ENCODE peak calls at places on chromosomes 5 and 9, in ten cellular contexts. One of them, this sample, is unnamed.

GRCh38 chr5:137751869-137752491 is 2.2 kb downstream of the HNRNPA0 start:
- DNase-seq in cardiac fibroblast: peak; percentile 89
- DNase-seq in epithelial cell of proximal tubule: no peak
- DNase-seq in foreskin fibroblast: peak; percentile 82
- DNase-seq in fibroblast of the aortic adventitia: peak; percentile 91
- DNase-seq in Panc1: peak; percentile 57
- DNase-seq in dorsolateral prefrontal cortex: no peak
- DNase-seq in AG09309: peak; percentile 57
- DNase-seq in bronchial epithelial cell: peak; percentile 79
- DNase-seq in NB4: peak; percentile 73
- DNase-seq in this sample: peak; percentile 37

GRCh38 chr5:7053528-7054209 is 340.4 kb downstream of the TENT4A start:
- DNase-seq in cardiac fibroblast: no peak
- DNase-seq in dorsolateral prefrontal cortex: no peak
- DNase-seq in foreskin fibroblast: no peak
- DNase-seq in bronchial epithelial cell: no peak
- DNase-seq in epithelial cell of proximal tubule: no peak
- DNase-seq in NB4: no peak
- DNase-seq in Panc1: no peak
- DNase-seq in AG09309: no peak
- DNase-seq in fibroblast of the aortic adventitia: no peak
- DNase-seq in this sample: no peak

GRCh38 chr5:80223561-80223960 is 32.3 kb downstream of the SERINC5 start:
- DNase-seq in epithelial cell of proximal tubule: no peak
- DNase-seq in NB4: no peak
- DNase-seq in dorsolateral prefrontal cortex: no peak
- DNase-seq in cardiac fibroblast: no peak
- DNase-seq in bronchial epithelial cell: no peak
- DNase-seq in fibroblast of the aortic adventitia: no peak
- DNase-seq in foreskin fibroblast: no peak
- DNase-seq in AG09309: no peak
- DNase-seq in Panc1: no peak
- DNase-seq in this sample: no peak

GRCh38 chr5:132476853-132477729 is 13.5 kb downstream of the IRF1 start:
- DNase-seq in dorsolateral prefrontal cortex: no peak
- DNase-seq in Panc1: no peak
- DNase-seq in bronchial epithelial cell: no peak
- DNase-seq in epithelial cell of proximal tubule: no peak
- DNase-seq in NB4: no peak
- DNase-seq in cardiac fibroblast: no peak
- DNase-seq in foreskin fibroblast: no peak
- DNase-seq in AG09309: no peak
- DNase-seq in fibroblast of the aortic adventitia: no peak
- DNase-seq in this sample: no peak

GRCh38 chr5:72042097-72042496 is 65.2 kb upstream of the MAP1B start:
- DNase-seq in cardiac fibroblast: no peak
- DNase-seq in fibroblast of the aortic adventitia: no peak
- DNase-seq in bronchial epithelial cell: no peak
- DNase-seq in foreskin fibroblast: no peak
- DNase-seq in epithelial cell of proximal tubule: no peak
- DNase-seq in Panc1: no peak
- DNase-seq in NB4: no peak
- DNase-seq in AG09309: no peak
- DNase-seq in dorsolateral prefrontal cortex: no peak
- DNase-seq in this sample: no peak

GRCh38 chr9:130018260-130018659 is 24.7 kb downstream of the FNBP1 start:
- DNase-seq in AG09309: no peak
- DNase-seq in bronchial epithelial cell: no peak
- DNase-seq in foreskin fibroblast: peak; percentile 48
- DNase-seq in NB4: no peak
- DNase-seq in epithelial cell of proximal tubule: no peak
- DNase-seq in cardiac fibroblast: peak; percentile 20
- DNase-seq in fibroblast of the aortic adventitia: no peak
- DNase-seq in dorsolateral prefrontal cortex: no peak
- DNase-seq in Panc1: no peak
- DNase-seq in this sample: no peak

GRCh38 chr9:134302130-134302817 is 24.0 kb upstream of the RXRA start:
- DNase-seq in epithelial cell of proximal tubule: no peak
- DNase-seq in foreskin fibroblast: no peak
- DNase-seq in NB4: no peak
- DNase-seq in dorsolateral prefrontal cortex: no peak
- DNase-seq in bronchial epithelial cell: no peak
- DNase-seq in cardiac fibroblast: no peak
- DNase-seq in fibroblast of the aortic adventitia: no peak
- DNase-seq in AG09309: no peak
- DNase-seq in Panc1: no peak
- DNase-seq in this sample: no peak

GRCh38 chr5:40549611-40550010 is 130.1 kb upstream of the PTGER4 start:
- DNase-seq in Panc1: no peak
- DNase-seq in AG09309: no peak
- DNase-seq in cardiac fibroblast: peak; percentile 59
- DNase-seq in bronchial epithelial cell: peak; percentile 57
- DNase-seq in fibroblast of the aortic adventitia: no peak
- DNase-seq in NB4: no peak
- DNase-seq in dorsolateral prefrontal cortex: no peak
- DNase-seq in epithelial cell of proximal tubule: no peak
- DNase-seq in foreskin fibroblast: no peak
- DNase-seq in this sample: no peak

GRCh38 chr5:43117092-43117491 is 3.6 kb upstream of the ZNF131 start:
- DNase-seq in epithelial cell of proximal tubule: no peak
- DNase-seq in NB4: no peak
- DNase-seq in cardiac fibroblast: no peak
- DNase-seq in Panc1: no peak
- DNase-seq in dorsolateral prefrontal cortex: no peak
- DNase-seq in foreskin fibroblast: no peak
- DNase-seq in fibroblast of the aortic adventitia: no peak
- DNase-seq in AG09309: no peak
- DNase-seq in bronchial epithelial cell: no peak
- DNase-seq in this sample: no peak

GRCh38 chr9:122226758-122227575 is 1.8 kb downstream of the LHX6 start:
- DNase-seq in cardiac fibroblast: no peak
- DNase-seq in foreskin fibroblast: peak; percentile 18
- DNase-seq in NB4: no peak
- DNase-seq in bronchial epithelial cell: no peak
- DNase-seq in dorsolateral prefrontal cortex: no peak
- DNase-seq in AG09309: no peak
- DNase-seq in Panc1: no peak
- DNase-seq in fibroblast of the aortic adventitia: no peak
- DNase-seq in epithelial cell of proximal tubule: no peak
- DNase-seq in this sample: no peak
- H3K4me3 ChIP-seq in cardiac fibroblast: no peak overlapping the region
- H3K4me3 ChIP-seq in foreskin fibroblast: no peak overlapping the region
- H3K4me3 ChIP-seq in NB4: no peak overlapping the region
- H3K4me3 ChIP-seq in bronchial epithelial cell: no peak overlapping the region
- H3K4me3 ChIP-seq in dorsolateral prefrontal cortex: peak overlapping the region; percentile 32
- H3K4me3 ChIP-seq in AG09309: no peak overlapping the region
- H3K4me3 ChIP-seq in Panc1: no peak overlapping the region
- H3K4me3 ChIP-seq in fibroblast of the aortic adventitia: no peak overlapping the region
- H3K4me3 ChIP-seq in epithelial cell of proximal tubule: no peak overlapping the region
- H3K4me3 ChIP-seq in this sample: no peak overlapping the region

DNA sequence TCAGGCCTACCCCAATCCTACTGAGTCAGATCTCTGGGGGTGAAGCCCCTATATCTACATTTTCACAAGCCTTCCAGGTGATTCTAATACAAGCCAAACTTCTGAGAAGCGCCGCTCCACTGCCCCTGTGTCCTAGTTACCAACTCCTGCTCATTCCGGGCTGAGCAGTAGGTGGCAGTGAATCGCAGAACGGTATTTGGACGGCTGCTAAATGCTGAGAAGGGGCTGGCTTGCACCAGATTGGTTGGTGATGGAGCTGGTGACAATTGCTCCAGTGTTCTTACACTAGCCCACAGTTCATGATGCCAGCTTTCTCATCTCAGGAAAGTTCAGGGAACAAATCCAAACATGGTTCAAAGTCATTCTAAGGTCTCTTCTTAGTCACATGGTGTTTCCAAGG is 31.1 kb upstream of the FGF1 start:
- DNase-seq in cardiac fibroblast: peak; percentile 62
- DNase-seq in AG09309: no peak
- DNase-seq in Panc1: no peak
- DNase-seq in dorsolateral prefrontal cortex: peak; percentile 43
- DNase-seq in foreskin fibroblast: peak; percentile 67
- DNase-seq in NB4: peak; percentile 68
- DNase-seq in epithelial cell of proximal tubule: no peak
- DNase-seq in bronchial epithelial cell: peak; percentile 49
- DNase-seq in fibroblast of the aortic adventitia: peak; percentile 56
- DNase-seq in this sample: no peak
- TF ChIP-seq CTCF in cardiac fibroblast: peak; percentile 61
- TF ChIP-seq CTCF in AG09309: peak; percentile 76
- TF ChIP-seq CTCF in Panc1: no peak
- TF ChIP-seq CTCF in dorsolateral prefrontal cortex: peak; percentile 60
- TF ChIP-seq CTCF in foreskin fibroblast: peak; percentile 59
- TF ChIP-seq CTCF in NB4: peak; percentile 69
- TF ChIP-seq CTCF in epithelial cell of proximal tubule: peak; percentile 71
- TF ChIP-seq CTCF in bronchial epithelial cell: peak; percentile 67
- TF ChIP-seq CTCF in fibroblast of the aortic adventitia: peak; percentile 71
- TF ChIP-seq CTCF in this sample: peak; percentile 74

DNA sequence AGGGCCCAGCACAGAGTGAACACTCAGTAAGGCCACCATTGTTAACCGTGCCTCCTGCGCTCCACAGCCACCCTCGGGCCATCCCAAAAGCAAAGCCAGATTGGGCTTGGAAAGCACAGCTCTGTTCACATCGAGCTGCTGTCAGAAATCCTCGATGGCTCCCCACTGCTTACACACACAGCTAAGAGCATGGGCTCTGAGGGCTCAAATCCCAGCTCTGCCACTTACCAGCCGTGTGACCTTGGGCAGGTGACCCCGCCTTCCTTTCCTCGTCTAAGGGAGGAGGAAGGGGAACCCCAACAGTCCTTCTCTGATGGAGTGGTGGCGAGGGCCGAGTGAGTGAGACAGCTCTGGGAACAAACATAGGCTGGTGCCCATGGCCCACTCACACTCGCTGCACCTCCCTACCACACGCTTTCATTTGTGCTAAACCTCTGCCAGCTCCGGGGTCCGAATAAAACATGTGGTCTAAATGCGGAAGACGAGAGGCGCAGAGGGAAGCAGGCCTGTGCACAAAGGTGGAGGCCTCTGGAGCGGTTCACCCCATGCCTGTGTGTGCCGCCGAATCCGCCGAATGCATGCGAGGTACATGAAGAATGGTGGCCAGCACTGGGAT is 139.3 kb downstream of the PAX5 start:
- DNase-seq in foreskin fibroblast: no peak
- DNase-seq in AG09309: no peak
- DNase-seq in bronchial epithelial cell: no peak
- DNase-seq in epithelial cell of proximal tubule: no peak
- DNase-seq in cardiac fibroblast: no peak
- DNase-seq in NB4: no peak
- DNase-seq in dorsolateral prefrontal cortex: no peak
- DNase-seq in Panc1: no peak
- DNase-seq in fibroblast of the aortic adventitia: no peak
- DNase-seq in this sample: no peak
- H3K4me3 ChIP-seq in foreskin fibroblast: no peak overlapping the region
- H3K4me3 ChIP-seq in AG09309: no peak overlapping the region
- H3K4me3 ChIP-seq in bronchial epithelial cell: no peak overlapping the region
- H3K4me3 ChIP-seq in epithelial cell of proximal tubule: no peak overlapping the region
- H3K4me3 ChIP-seq in cardiac fibroblast: no peak overlapping the region
- H3K4me3 ChIP-seq in NB4: no peak overlapping the region
- H3K4me3 ChIP-seq in dorsolateral prefrontal cortex: no peak overlapping the region
- H3K4me3 ChIP-seq in Panc1: no peak overlapping the region
- H3K4me3 ChIP-seq in fibroblast of the aortic adventitia: no peak overlapping the region
- H3K4me3 ChIP-seq in this sample: no peak overlapping the region

GRCh38 chr5:60700347-60700815 is 415 bp upstream of the DEPDC1B start:
- DNase-seq in cardiac fibroblast: peak; percentile 36
- DNase-seq in NB4: peak; percentile 51
- DNase-seq in Panc1: no peak
- DNase-seq in epithelial cell of proximal tubule: no peak
- DNase-seq in fibroblast of the aortic adventitia: no peak
- DNase-seq in dorsolateral prefrontal cortex: no peak
- DNase-seq in bronchial epithelial cell: no peak
- DNase-seq in foreskin fibroblast: no peak
- DNase-seq in AG09309: no peak
- DNase-seq in this sample: no peak

GRCh38 chr5:60698316-60698715 is 1.6 kb downstream of the DEPDC1B start:
- DNase-seq in epithelial cell of proximal tubule: no peak
- DNase-seq in Panc1: no peak
- DNase-seq in NB4: no peak
- DNase-seq in bronchial epithelial cell: no peak
- DNase-seq in dorsolateral prefrontal cortex: no peak
- DNase-seq in AG09309: no peak
- DNase-seq in fibroblast of the aortic adventitia: no peak
- DNase-seq in cardiac fibroblast: no peak
- DNase-seq in foreskin fibroblast: no peak
- DNase-seq in this sample: no peak

GRCh38 chr5:60703944-60704343 is 4.0 kb upstream of the DEPDC1B start:
- DNase-seq in fibroblast of the aortic adventitia: no peak
- DNase-seq in dorsolateral prefrontal cortex: no peak
- DNase-seq in epithelial cell of proximal tubule: no peak
- DNase-seq in AG09309: no peak
- DNase-seq in Panc1: no peak
- DNase-seq in foreskin fibroblast: no peak
- DNase-seq in cardiac fibroblast: no peak
- DNase-seq in NB4: no peak
- DNase-seq in bronchial epithelial cell: peak; percentile 91
- DNase-seq in this sample: no peak

GRCh38 chr5:60701317-60701988 is 1.5 kb upstream of the DEPDC1B start:
- DNase-seq in NB4: peak; percentile 10
- DNase-seq in dorsolateral prefrontal cortex: no peak
- DNase-seq in Panc1: no peak
- DNase-seq in fibroblast of the aortic adventitia: no peak
- DNase-seq in bronchial epithelial cell: peak; percentile 30
- DNase-seq in epithelial cell of proximal tubule: no peak
- DNase-seq in cardiac fibroblast: no peak
- DNase-seq in AG09309: no peak
- DNase-seq in foreskin fibroblast: no peak
- DNase-seq in this sample: peak; percentile 21

DNA sequence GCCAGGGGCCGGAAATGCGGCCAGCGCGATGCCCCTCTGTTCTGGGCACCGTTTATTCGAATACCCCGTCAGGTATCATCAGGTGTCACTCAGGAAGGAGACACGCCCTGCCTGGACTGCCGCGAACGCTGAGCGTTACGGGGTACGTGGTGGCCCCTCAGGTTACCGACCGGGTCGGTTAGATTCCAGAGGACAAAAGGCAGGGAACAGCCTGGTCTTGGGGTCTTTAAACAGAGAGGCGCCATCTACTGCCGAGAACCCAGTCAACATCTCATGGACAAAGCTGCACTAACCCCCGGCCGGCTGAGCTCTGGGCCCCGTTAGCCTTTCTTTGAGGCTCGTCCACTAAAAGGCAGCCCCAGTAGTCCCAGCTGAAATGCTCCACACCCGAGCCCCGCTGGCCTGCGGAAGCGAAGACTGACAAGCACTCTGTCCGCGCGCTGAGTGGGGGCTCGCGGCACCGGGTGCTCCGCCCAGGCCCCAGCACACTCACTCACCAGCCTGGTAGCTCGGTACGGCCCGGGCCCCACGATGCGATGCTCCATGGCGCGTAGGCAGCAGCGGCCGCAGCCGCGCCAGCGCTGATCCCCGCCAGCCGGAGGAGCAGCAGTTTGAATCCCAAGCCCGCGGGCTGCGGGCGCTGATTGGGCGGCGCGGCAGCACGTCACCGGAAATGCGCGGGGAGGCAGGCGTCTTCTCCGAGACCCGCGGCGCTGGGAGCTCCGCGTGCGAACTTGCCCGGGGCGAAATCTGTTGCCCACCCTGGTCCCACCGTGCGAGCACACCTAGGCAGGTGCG is at the start of gene DEPDC1B:
- DNase-seq in epithelial cell of proximal tubule: no peak
- DNase-seq in cardiac fibroblast: peak; percentile 88
- DNase-seq in NB4: peak; percentile 94
- DNase-seq in fibroblast of the aortic adventitia: peak; percentile 83
- DNase-seq in AG09309: peak; percentile 46
- DNase-seq in bronchial epithelial cell: peak; percentile 76
- DNase-seq in dorsolateral prefrontal cortex: peak; percentile 81
- DNase-seq in foreskin fibroblast: peak; percentile 97
- DNase-seq in Panc1: peak; percentile 61
- DNase-seq in this sample: peak; percentile 39
- TF ChIP-seq CTCF in epithelial cell of proximal tubule: peak; percentile 49
- TF ChIP-seq CTCF in cardiac fibroblast: peak; percentile 41
- TF ChIP-seq CTCF in NB4: peak; percentile 19
- TF ChIP-seq CTCF in fibroblast of the aortic adventitia: peak; percentile 51
- TF ChIP-seq CTCF in AG09309: peak; percentile 51
- TF ChIP-seq CTCF in bronchial epithelial cell: no peak
- TF ChIP-seq CTCF in dorsolateral prefrontal cortex: peak; percentile 48
- TF ChIP-seq CTCF in foreskin fibroblast: no peak
- TF ChIP-seq CTCF in Panc1: peak; percentile 64
- TF ChIP-seq CTCF in this sample: peak; percentile 48

This sample was measured in kidney epithelial cell.